ENCODE peak calls at places on chromosomes 4 and X, in nine cellular contexts. X is endothelial cell, I is type B pancreatic cell, L is AG08396, C is HCT116, U is COR-L47, F is BJ, Q is NCI-H1092 treated with DMSO at 0.1 percent for 48 hours, S is uterus. W is an unnamed sample.

GRCh38 chrX:72107841-72108590 is 23.7 kb downstream of the RTL5 start:
- DNase-seq in X (no peak), I (no peak), L (no peak), C (no peak), U (no peak), F (no peak), Q (no peak), S (no peak), W (no peak)

GRCh38 chr4:108149588-108150380 is 18.9 kb downstream of the LEF1 start:
- DNase-seq in X (no peak), I (no peak), L (no peak), C (no peak), U (no peak), F (peak), Q (no peak), S (no peak), W (no peak)

GRCh38 chr4:186149872-186150271 is 41.5 kb upstream of the CYP4V2 start:
- DNase-seq in X (peak), I (peak), L (peak), C (no peak), U (no peak), F (no peak), Q (no peak), S (peak), W (peak)

GRCh38 chr4:112664611-112665010 is 27.7 kb downstream of the LARP7 start:
- DNase-seq in X (no peak), I (no peak), L (no peak), C (no peak), U (no peak), F (no peak), Q (no peak), S (no peak), W (no peak)

GRCh38 chr4:7516773-7517144 is 82.0 kb upstream of the PSAPL1 start:
- DNase-seq in X (no peak), I (no peak), L (no peak), C (no peak), U (no peak), F (no peak), Q (no peak), S (no peak), W (no peak)

GRCh38 chr4:74543247-74543670 is 98.3 kb downstream of the AREG start:
- DNase-seq in X (no peak), I (no peak), L (no peak), C (no peak), U (peak), F (no peak), Q (no peak), S (no peak), W (no peak)

GRCh38 chrX:69182818-69183375 is 17.6 kb upstream of the PJA1 start:
- DNase-seq in X (no peak), I (peak), L (no peak), C (no peak), U (no peak), F (no peak), Q (no peak), S (no peak), W (no peak)

GRCh38 chrX:7120578-7121219 is 26.8 kb upstream of the STS start:
- DNase-seq in X (no peak), I (no peak), L (no peak), C (no peak), U (peak), F (no peak), Q (peak), S (no peak), W (no peak)

GRCh38 chrX:10079155-10079711 is 77.5 kb upstream of the CLCN4 start:
- DNase-seq in X (no peak), I (no peak), L (no peak), C (no peak), U (no peak), F (no peak), Q (no peak), S (no peak), W (no peak)

GRCh38 chr4:76905521-76905920 is 7.6 kb upstream of the SOWAHB start:
- DNase-seq in X (no peak), I (no peak), L (peak), C (no peak), U (no peak), F (peak), Q (no peak), S (no peak), W (no peak)

GRCh38 chrX:85052636-85053343 is 49.1 kb downstream of the APOOL start:
- DNase-seq in X (no peak), I (no peak), L (peak), C (peak), U (no peak), F (peak), Q (no peak), S (no peak), W (no peak)

GRCh38 chr4:150080875-150081274 is 2.6 kb downstream of the DCLK2 start:
- DNase-seq in X (no peak), I (no peak), L (no peak), C (no peak), U (no peak), F (no peak), Q (no peak), S (no peak), W (no peak)

GRCh38 chrX:45363596-45363995 is 162.9 kb upstream of the DIPK2B start:
- DNase-seq in X (no peak), I (no peak), L (no peak), C (no peak), U (no peak), F (no peak), Q (no peak), S (no peak), W (no peak)

GRCh38 chr4:133624744-133625143 is 475.6 kb downstream of the PCDH10 start:
- DNase-seq in X (no peak), I (no peak), L (no peak), C (no peak), U (no peak), F (no peak), Q (no peak), S (no peak), W (no peak)

GRCh38 chr4:56405016-56405415 is 17.7 kb upstream of the AASDH start:
- DNase-seq in X (no peak), I (no peak), L (no peak), C (no peak), U (no peak), F (no peak), Q (no peak), S (no peak), W (no peak)

GRCh38 chr4:81747242-81747930 is 275.7 kb upstream of the RASGEF1B start:
- DNase-seq in X (no peak), I (no peak), L (no peak), C (no peak), U (no peak), F (no peak), Q (no peak), S (no peak), W (no peak)

GRCh38 chrX:121958886-121959285 is 911.5 kb downstream of the GLUD2 start:
- DNase-seq in X (no peak), I (no peak), L (no peak), C (no peak), U (no peak), F (no peak), Q (no peak), S (no peak), W (no peak)

GRCh38 chr4:73603307-73603710 is 16.9 kb downstream of the RASSF6 start:
- DNase-seq in X (no peak), I (no peak), L (no peak), C (no peak), U (no peak), F (no peak), Q (no peak), S (no peak), W (no peak)

GRCh38 chr4:131547506-131547981 is 1601.5 kb upstream of the PCDH10 start:
- DNase-seq in X (no peak), I (no peak), L (no peak), C (no peak), U (no peak), F (no peak), Q (no peak), S (no peak), W (no peak)

GRCh38 chrX:30643313-30643821 is 9.9 kb upstream of the GK start:
- DNase-seq in X (no peak), I (no peak), L (peak), C (no peak), U (no peak), F (no peak), Q (no peak), S (no peak), W (no peak)

GRCh38 chr4:84924439-84924838 is 42.1 kb downstream of the WDFY3 start:
- DNase-seq in X (no peak), I (no peak), L (no peak), C (no peak), U (no peak), F (no peak), Q (no peak), S (no peak), W (no peak)

GRCh38 chr4:97761760-97762512 is 381.3 kb downstream of the STPG2 start:
- DNase-seq in X (no peak), I (no peak), L (no peak), C (no peak), U (no peak), F (no peak), Q (no peak), S (no peak), W (no peak)

GRCh38 chr4:163448541-163449203 is 24.9 kb downstream of the TKTL2 start:
- DNase-seq in X (no peak), I (no peak), L (peak), C (no peak), U (no peak), F (no peak), Q (no peak), S (no peak), W (no peak)

GRCh38 chr4:152021788-152022438 is 261.1 kb upstream of the GATB start:
- DNase-seq in X (no peak), I (no peak), L (no peak), C (no peak), U (no peak), F (no peak), Q (no peak), S (no peak), W (peak)

GRCh38 chrX:103919336-103919682 is 43.1 kb upstream of the TMSB15B start:
- DNase-seq in X (no peak), I (no peak), L (peak), C (no peak), U (no peak), F (no peak), Q (peak), S (no peak), W (no peak)

GRCh38 chrX:24996096-24996709 is 19.6 kb downstream of the ARX start:
- DNase-seq in X (no peak), I (no peak), L (no peak), C (no peak), U (no peak), F (no peak), Q (no peak), S (no peak), W (no peak)

GRCh38 chrX:153864101-153864500 is 21.9 kb downstream of the L1CAM start:
- DNase-seq in X (no peak), I (no peak), L (no peak), C (no peak), U (no peak), F (no peak), Q (no peak), S (no peak), W (no peak)

GRCh38 chrX:121858867-121859647 is 811.6 kb downstream of the GLUD2 start:
- DNase-seq in X (no peak), I (no peak), L (no peak), C (no peak), U (no peak), F (no peak), Q (no peak), S (no peak), W (no peak)

GRCh38 chr4:93827272-93827947 is 1.1 kb upstream of the ATOH1 start:
- DNase-seq in X (peak), I (no peak), L (no peak), C (no peak), U (no peak), F (no peak), Q (no peak), S (no peak), W (no peak)

GRCh38 chrX:24301806-24302205 is 12.1 kb downstream of the SUPT20HL2 start:
- DNase-seq in X (no peak), I (no peak), L (no peak), C (no peak), U (no peak), F (no peak), Q (no peak), S (no peak), W (no peak)

GRCh38 chr4:3440979-3441500 is 728 bp upstream of the HGFAC start:
- DNase-seq in X (no peak), I (no peak), L (no peak), C (no peak), U (no peak), F (no peak), Q (no peak), S (no peak), W (peak)

GRCh38 chr4:76208005-76208765 is 5.4 kb downstream of the SCARB2 start:
- DNase-seq in X (peak), I (no peak), L (peak), C (no peak), U (peak), F (peak), Q (peak), S (peak), W (peak)